ENCODE peak calls at places on chromosomes 3 and 15, in seven cellular contexts. G is H9, N is body of pancreas, P is prostate gland, V is fibroblast of lung, S is nephron progenitor cell, B is transverse colon. R is an unnamed sample.

GRCh38 chr3:193843447-193844301 is 250.7 kb downstream of the OPA1 start:
- DNase-seq in G (no peak), S (no peak), P (peak), B (peak), V (no peak), N (peak), R (peak)

GRCh38 chr3:194327414-194328079 is 23.6 kb downstream of the CPN2 start:
- DNase-seq in V (no peak), P (no peak), S (no peak), G (no peak), N (no peak), B (no peak), R (no peak)

GRCh38 chr15:31145271-31145911 is 43.9 kb upstream of the TRPM1 start:
- DNase-seq in G (no peak), N (no peak), B (no peak), P (no peak), S (no peak), V (peak), R (no peak)

GRCh38 chr15:34001536-34001935 is 33.2 kb downstream of the CHRM5 start:
- DNase-seq in V (no peak), P (no peak), G (no peak), S (no peak), B (no peak), N (no peak), R (no peak)

GRCh38 chr15:52529289-52529929 is 729 bp upstream of the MYO5A start:
- DNase-seq in G (peak), V (no peak), S (no peak), N (no peak), B (peak), P (peak), R (no peak)

GRCh38 chr3:145557405-145557804 is 603.6 kb downstream of the PLOD2 start:
- DNase-seq in B (no peak), G (no peak), N (peak), V (peak), P (no peak), S (no peak), R (no peak)

GRCh38 chr3:72754582-72754981 is 93.7 kb downstream of the SHQ1 start:
- DNase-seq in S (no peak), G (no peak), V (no peak), N (no peak), B (no peak), P (no peak), R (no peak)

GRCh38 chr3:112860898-112861297 is 14.2 kb upstream of the CD200R1L start:
- DNase-seq in G (no peak), P (no peak), V (no peak), B (no peak), S (no peak), N (no peak), R (no peak)

GRCh38 chr3:101853971-101854370 is 4.7 kb downstream of the NFKBIZ start:
- DNase-seq in B (no peak), V (no peak), S (no peak), P (no peak), G (no peak), N (no peak), R (no peak)

GRCh38 chr3:52670621-52671521 is 14.8 kb downstream of the PBRM1 start:
- DNase-seq in S (no peak), N (no peak), P (no peak), V (peak), B (no peak), G (no peak), R (peak)

GRCh38 chr3:46830801-46831200 is 32.4 kb downstream of the MYL3 start:
- DNase-seq in G (no peak), S (no peak), B (no peak), V (no peak), P (no peak), N (no peak), R (no peak)

GRCh38 chr3:119769394-119770149 is 12.3 kb upstream of the NR1I2 start:
- DNase-seq in S (no peak), B (peak), G (no peak), V (peak), N (no peak), P (no peak), R (no peak)

GRCh38 chr3:56801151-56801596 is 575 bp downstream of the ARHGEF3 start:
- DNase-seq in G (peak), B (no peak), V (no peak), P (no peak), N (peak), S (no peak), R (no peak)

GRCh38 chr15:70701891-70702568 is 61.3 kb downstream of the UACA start:
- DNase-seq in V (peak), N (no peak), P (no peak), B (no peak), S (no peak), G (no peak), R (no peak)

GRCh38 chr15:73948396-73948795 is 22.1 kb downstream of the LOXL1 start:
- DNase-seq in P (no peak), V (no peak), G (no peak), B (no peak), S (no peak), N (no peak), R (no peak)

GRCh38 chr3:149969110-149969944 is 1.4 kb downstream of the PFN2 start:
- DNase-seq in G (peak), V (peak), N (peak), B (peak), S (peak), P (peak), R (peak)

GRCh38 chr3:43768594-43768993 is 77.9 kb downstream of the ABHD5 start:
- DNase-seq in P (peak), B (peak), G (no peak), V (peak), N (no peak), S (no peak), R (no peak)

GRCh38 chr15:39846108-39846507 is 63.5 kb upstream of the FSIP1 start:
- DNase-seq in V (no peak), S (no peak), G (no peak), B (no peak), P (no peak), N (no peak), R (no peak)

GRCh38 chr15:40282144-40282869 is 557 bp downstream of the ANKRD63 start:
- DNase-seq in V (no peak), S (peak), P (no peak), B (peak), G (peak), N (peak), R (peak)

GRCh38 chr3:99909714-99910508 is 92.2 kb downstream of the CMSS1 start:
- DNase-seq in V (peak), G (no peak), N (no peak), B (no peak), P (no peak), S (no peak), R (no peak)

GRCh38 chr3:38649500-38650247 is at the start of gene SCN5A:
- DNase-seq in V (peak), S (peak), G (peak), P (peak), N (peak), B (peak), R (peak)

GRCh38 chr15:59674501-59674900 is 14.6 kb downstream of the BNIP2 start:
- DNase-seq in N (no peak), G (no peak), B (no peak), V (no peak), P (no peak), S (no peak), R (no peak)

GRCh38 chr15:40306908-40307307 is 827 bp downstream of the PLCB2 start:
- DNase-seq in V (no peak), P (no peak), N (no peak), S (no peak), G (no peak), B (no peak), R (no peak)

GRCh38 chr3:179068779-179069530 is 2.7 kb downstream of the ZMAT3 start:
- DNase-seq in N (no peak), P (no peak), S (peak), V (peak), B (peak), G (no peak), R (peak)

GRCh38 chr3:114456742-114457141 is 162.9 kb downstream of the TIGIT start:
- DNase-seq in V (no peak), N (no peak), S (no peak), B (no peak), G (no peak), P (no peak), R (no peak)

GRCh38 chr15:25700916-25701315 is 162.2 kb downstream of the ATP10A start:
- DNase-seq in P (no peak), N (no peak), G (no peak), B (no peak), S (no peak), V (no peak), R (no peak)

GRCh38 chr15:25053000-25053815 is 98.4 kb downstream of the SNRPN start:
- DNase-seq in P (no peak), G (peak), V (no peak), S (no peak), N (no peak), B (no peak), R (no peak)

GRCh38 chr3:65963787-65964707 is 74.7 kb downstream of the MAGI1 start:
- DNase-seq in P (no peak), B (no peak), N (no peak), S (no peak), V (peak), G (no peak), R (peak)

GRCh38 chr3:59006791-59007517 is 42.9 kb downstream of the CFAP20DC start:
- DNase-seq in P (no peak), N (peak), S (no peak), V (peak), B (no peak), G (no peak), R (peak)

GRCh38 chr3:49313902-49314676 is 25.8 kb downstream of the USP4 start:
- DNase-seq in S (no peak), P (no peak), N (no peak), G (no peak), B (no peak), V (peak), R (no peak)

GRCh38 chr15:39140060-39140604 is 440.7 kb upstream of the THBS1 start:
- DNase-seq in S (no peak), V (peak), P (no peak), B (no peak), G (no peak), N (no peak), R (no peak)

GRCh38 chr3:127629462-127630403 is 748 bp downstream of the PODXL2 start:
- DNase-seq in N (peak), G (no peak), B (peak), S (no peak), V (no peak), P (no peak), R (no peak)

GRCh38 chr3:151675858-151676615 is 57.7 kb upstream of the AADACL2 start:
- DNase-seq in V (no peak), S (no peak), P (no peak), N (no peak), B (no peak), G (no peak), R (no peak)

GRCh38 chr3:143433787-143434378 is 314.3 kb downstream of the CHST2 start:
- DNase-seq in N (no peak), V (no peak), G (no peak), B (no peak), S (no peak), P (no peak), R (peak)

GRCh38 chr3:110343376-110343775 is 728.2 kb upstream of the NECTIN3 start:
- DNase-seq in V (no peak), P (no peak), G (no peak), B (no peak), N (no peak), S (no peak), R (peak)

GRCh38 chr3:11610044-11610671 is 33.6 kb downstream of the VGLL4 start:
- DNase-seq in G (no peak), B (peak), P (no peak), S (peak), V (peak), N (no peak), R (no peak)

DNA sequence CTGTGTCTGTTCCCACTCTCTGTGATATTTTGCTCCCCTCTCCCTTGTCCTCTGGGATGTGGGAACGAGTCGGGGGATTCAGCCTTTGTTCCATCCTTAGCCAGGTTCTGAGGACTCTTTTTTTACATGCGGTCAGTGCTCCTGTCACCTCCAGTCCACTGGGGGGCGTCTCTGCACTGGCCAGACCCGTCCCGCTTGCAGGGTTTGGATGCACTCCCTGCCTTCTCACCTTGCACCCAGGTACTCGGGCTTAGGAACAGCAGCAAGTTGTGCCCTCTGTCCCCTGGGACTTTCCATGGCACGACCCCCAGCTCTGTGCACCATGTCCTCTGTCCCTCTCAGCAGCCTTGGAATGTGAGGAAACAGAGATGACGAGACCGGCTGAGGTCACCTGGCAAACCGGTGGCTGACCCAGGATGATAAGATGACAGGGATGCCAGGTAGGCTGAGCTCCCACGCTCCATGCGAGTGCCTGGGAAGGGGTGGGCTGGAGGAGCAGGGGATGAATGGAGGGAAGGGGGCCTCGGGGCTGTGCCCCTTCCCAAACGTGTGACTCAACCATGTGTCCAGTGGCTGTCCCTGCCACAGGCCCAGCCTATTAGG is 27.3 kb upstream of the FGD5 start:
- DNase-seq in S (peak), N (peak), B (peak), V (peak), P (peak), G (peak), R (peak)
- TF ChIP-seq CTCF in S (peak), N (peak), B (peak), V (peak), P (peak), G (peak), R (peak)

GRCh38 chr15:53974121-53974520 is 4.1 kb upstream of the UNC13C start:
- DNase-seq in N (no peak), V (no peak), P (no peak), B (no peak), S (no peak), G (no peak), R (no peak)

GRCh38 chr15:53979051-53979788 is 979 bp downstream of the UNC13C start:
- DNase-seq in S (no peak), P (no peak), G (no peak), N (no peak), V (no peak), B (no peak), R (no peak)

GRCh38 chr15:53974813-53975212 is 3.4 kb upstream of the UNC13C start:
- DNase-seq in G (no peak), V (no peak), S (no peak), B (no peak), N (no peak), P (no peak), R (no peak)

GRCh38 chr15:53978248-53978906 is at the start of gene UNC13C:
- DNase-seq in V (peak), B (peak), G (peak), S (peak), P (peak), N (peak), R (peak)

DNA sequence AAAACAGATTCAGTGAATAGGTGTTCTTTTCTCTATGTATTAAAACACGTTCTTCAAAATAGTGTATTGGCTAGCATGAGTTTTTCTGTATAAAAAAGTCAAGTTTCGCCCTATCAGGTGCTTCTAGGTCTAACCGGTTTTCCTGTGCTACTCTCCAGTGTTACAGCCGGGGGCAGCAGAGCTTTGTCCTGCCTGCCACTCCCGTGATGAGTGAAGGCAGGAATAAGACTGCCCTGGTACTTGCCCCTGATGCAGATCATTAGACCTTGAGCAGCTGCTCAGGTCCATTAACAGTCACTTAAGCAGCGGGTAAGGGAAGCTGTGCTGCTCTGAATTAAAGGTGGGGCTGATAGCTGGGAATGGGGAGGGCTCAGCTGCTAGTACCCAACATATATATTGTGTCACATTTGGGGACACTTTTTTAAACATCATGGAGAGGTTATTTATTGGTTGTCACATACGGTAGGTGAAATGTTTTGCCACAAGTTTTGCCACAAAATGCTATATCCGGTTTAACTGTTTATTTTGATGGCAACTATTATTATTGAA is 1.3 kb upstream of the UNC13C start:
- DNase-seq in B (no peak), N (peak), S (peak), P (no peak), V (peak), G (peak), R (peak)
- TF ChIP-seq CTCF in B (no peak), N (no peak), S (peak), P (no peak), V (peak), G (peak), R (peak)

DNA sequence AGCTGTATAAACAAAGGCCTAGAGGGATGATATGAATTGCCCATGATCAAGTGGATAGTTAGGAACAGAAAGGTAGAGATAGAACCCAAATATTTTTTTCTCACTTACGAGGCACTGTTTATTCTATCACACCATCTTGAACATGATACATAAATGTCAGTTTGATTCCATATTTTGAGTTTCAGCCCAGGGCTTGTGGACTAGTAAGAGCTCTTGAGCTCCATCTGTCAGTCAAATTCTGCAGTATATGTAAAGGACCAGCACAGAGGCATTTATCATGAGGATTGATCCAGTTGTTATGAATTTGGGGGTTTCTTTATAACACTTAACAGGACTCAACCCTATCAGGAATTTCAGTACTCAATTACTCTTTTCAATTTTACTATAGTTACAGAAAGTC is 4.8 kb downstream of the SLC27A2 start:
- DNase-seq in P (no peak), S (no peak), B (no peak), V (no peak), G (no peak), N (no peak), R (no peak)
- TF ChIP-seq CTCF in P (no peak), S (no peak), B (no peak), V (no peak), G (no peak), N (no peak), R (no peak)

DNA sequence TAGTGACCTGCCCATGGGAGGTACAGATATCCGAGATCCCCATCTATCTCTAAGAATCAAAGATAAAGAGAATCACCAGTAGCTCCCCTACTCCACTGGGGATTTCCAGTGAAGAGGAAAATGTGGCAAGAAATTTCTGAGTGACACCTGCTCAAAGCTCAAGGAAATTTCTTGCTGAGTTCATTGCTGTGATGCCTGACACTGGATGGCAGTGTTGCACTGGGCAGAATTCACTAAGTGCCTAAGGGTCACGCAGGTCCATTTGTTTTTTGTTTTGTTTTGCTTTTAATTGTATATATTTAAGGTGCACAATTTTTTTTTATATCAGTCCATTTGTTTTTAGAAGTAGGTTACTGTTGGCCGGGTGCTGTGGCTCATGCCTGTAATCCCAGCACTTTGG is 109.5 kb upstream of the KCNAB1 start:
- DNase-seq in P (no peak), G (no peak), V (no peak), N (peak), S (peak), B (no peak), R (peak)
- TF ChIP-seq CTCF in P (peak), G (peak), V (no peak), N (peak), S (peak), B (no peak), R (peak)

GRCh38 chr3:2735392-2735894 is 374.7 kb downstream of the IL5RA start:
- DNase-seq in B (no peak), N (no peak), S (no peak), P (no peak), G (no peak), V (no peak), R (no peak)
- TF ChIP-seq CTCF in B (no peak), N (no peak), S (no peak), P (no peak), G (no peak), V (no peak), R (no peak)

GRCh38 chr3:117407317-117407716 is 697.7 kb downstream of the TUSC7 start:
- DNase-seq in P (no peak), V (peak), G (no peak), B (no peak), N (no peak), S (no peak), R (peak)
- TF ChIP-seq CTCF in P (no peak), V (peak), G (peak), B (no peak), N (no peak), S (peak), R (peak)

DNA sequence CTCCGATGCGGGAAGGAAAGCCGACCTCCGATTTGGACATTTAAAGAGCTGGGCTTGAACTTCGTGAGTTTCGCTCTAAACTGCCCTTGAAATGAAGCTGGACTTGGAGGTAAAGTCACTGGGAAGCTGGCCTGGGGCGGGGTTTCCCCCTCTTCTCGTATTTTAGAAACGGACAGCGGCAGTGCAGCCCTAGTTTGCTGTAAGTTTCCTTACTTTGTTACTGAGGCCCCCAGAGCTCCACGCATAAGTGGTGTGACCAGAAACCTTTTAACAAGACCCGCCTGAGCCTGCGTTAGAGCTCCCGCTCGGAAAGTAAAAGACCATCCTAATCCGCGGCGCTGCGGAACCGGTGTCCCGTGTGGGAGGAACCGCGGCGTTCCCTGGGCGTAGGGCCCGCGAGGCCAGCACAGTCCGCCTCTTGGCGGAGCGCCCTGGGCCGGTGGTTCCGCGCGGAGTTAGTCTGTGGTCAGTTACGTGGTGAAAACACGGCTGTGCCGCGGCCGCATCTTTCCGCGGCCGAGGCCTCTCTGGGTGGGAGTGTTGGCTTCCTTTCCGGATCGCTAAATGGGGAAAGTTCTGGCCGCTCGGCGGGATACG is 409 bp downstream of the B3GNT5 start:
- DNase-seq in V (peak), B (peak), N (peak), S (peak), P (peak), G (no peak), R (peak)
- TF ChIP-seq CTCF in V (no peak), B (no peak), N (no peak), S (no peak), P (no peak), G (no peak), R (no peak)

R was measured in Calu3.